ENCODE peak calls at places on chromosomes 1 and 21, in four cellular contexts. S, V, D and G are unnamed samples.

GRCh38 chr1:218587890-218588289 is 242.8 kb downstream of the TGFB2 start:
- DNase-seq in S (no peak), V (no peak), D (no peak), G (no peak)

GRCh38 chr21:41897047-41897669 is 18.0 kb upstream of the PRDM15 start:
- DNase-seq in S (no peak), V (no peak), D (no peak), G (no peak)

GRCh38 chr21:25329227-25329626 is 278.1 kb downstream of the MRPL39 start:
- DNase-seq in S (no peak), V (no peak), D (peak; percentile 67), G (no peak)

GRCh38 chr1:60133848-60134247 is 60.3 kb upstream of the C1orf87 start:
- DNase-seq in S (no peak), V (no peak), D (peak; percentile 49), G (no peak)

GRCh38 chr1:181111559-181111958 is 23.1 kb downstream of the IER5 start:
- DNase-seq in S (no peak), V (no peak), D (no peak), G (peak; percentile 40)

GRCh38 chr1:24250791-24251190 is 63.7 kb upstream of the IFNLR1 start:
- DNase-seq in S (no peak), V (no peak), D (no peak), G (no peak)

GRCh38 chr1:178278135-178278534 is 184.2 kb downstream of the RASAL2 start:
- DNase-seq in S (no peak), V (no peak), D (no peak), G (peak; percentile 79)

GRCh38 chr1:62307516-62308492 is 11.4 kb downstream of the KANK4 start:
- DNase-seq in S (no peak), V (no peak), D (no peak), G (peak; percentile 71)

GRCh38 chr21:22885614-22886013 is 1887.4 kb downstream of the NCAM2 start:
- DNase-seq in S (no peak), V (no peak), D (no peak), G (no peak)

GRCh38 chr1:13469343-13469742 is 44.5 kb downstream of the LRRC38 start:
- DNase-seq in S (no peak), V (no peak), D (no peak), G (no peak)

GRCh38 chr21:35696644-35697043 is 363.7 kb downstream of the SETD4 start:
- DNase-seq in S (no peak), V (no peak), D (no peak), G (no peak)

GRCh38 chr1:206538086-206538781 is 30.9 kb downstream of the RASSF5 start:
- DNase-seq in S (no peak), V (no peak), D (no peak), G (no peak)

GRCh38 chr1:99348375-99349132 is 84.3 kb downstream of the PLPPR4 start:
- DNase-seq in S (no peak), V (no peak), D (no peak), G (no peak)

GRCh38 chr1:241068359-241068758 is 288.6 kb downstream of the RGS7 start:
- DNase-seq in S (no peak), V (no peak), D (no peak), G (no peak)

GRCh38 chr21:34345091-34345871 is 18.5 kb upstream of the KCNE2 start:
- DNase-seq in S (peak; percentile 36), V (no peak), D (no peak), G (no peak)

GRCh38 chr1:241990040-241990439 is 8.9 kb downstream of the MAP1LC3C start:
- DNase-seq in S (peak; percentile 69), V (no peak), D (peak; percentile 93), G (peak; percentile 57)

GRCh38 chr1:47650205-47650604 is 212.4 kb downstream of the FOXD2 start:
- DNase-seq in S (no peak), V (no peak), D (peak; percentile 18), G (peak; percentile 97)

GRCh38 chr1:62953643-62954042 is 169.7 kb downstream of the ATG4C start:
- DNase-seq in S (no peak), V (no peak), D (no peak), G (no peak)

GRCh38 chr1:186008920-186009737 is 274.9 kb downstream of the HMCN1 start:
- DNase-seq in S (no peak), V (no peak), D (no peak), G (peak; percentile 20)

GRCh38 chr1:26781206-26781825 is 6.4 kb upstream of the PIGV start:
- DNase-seq in S (no peak), V (no peak), D (no peak), G (no peak)

GRCh38 chr1:44924835-44925464 is 61.4 kb downstream of the EIF2B3 start:
- DNase-seq in S (no peak), V (no peak), D (no peak), G (peak; percentile 70)

GRCh38 chr21:32753818-32754610 is 17.5 kb downstream of the PAXBP1 start:
- DNase-seq in S (no peak), V (no peak), D (no peak), G (peak; percentile 16)

GRCh38 chr1:171434717-171435346 is 50.5 kb upstream of the PRRC2C start:
- DNase-seq in S (no peak), V (no peak), D (peak; percentile 16), G (peak; percentile 69)

GRCh38 chr1:167057297-167057688 is 32.9 kb downstream of the GPA33 start:
- DNase-seq in S (no peak), V (no peak), D (no peak), G (peak; percentile 42)

GRCh38 chr1:169201084-169201619 is 94.7 kb downstream of the ATP1B1 start:
- DNase-seq in S (no peak), V (no peak), D (no peak), G (peak; percentile 58)

GRCh38 chr1:216325946-216326345 is 97.3 kb downstream of the USH2A start:
- DNase-seq in S (no peak), V (no peak), D (no peak), G (peak; percentile 51)

GRCh38 chr1:6508876-6509602 is 17.6 kb upstream of the PLEKHG5 start:
- DNase-seq in S (no peak), V (no peak), D (no peak), G (no peak)

GRCh38 chr21:35243171-35243570 is 194.1 kb upstream of the RUNX1 start:
- DNase-seq in S (no peak), V (no peak), D (no peak), G (no peak)

GRCh38 chr1:183822081-183822611 is 17.2 kb downstream of the RGL1 start:
- DNase-seq in S (peak; percentile 55), V (no peak), D (peak; percentile 66), G (no peak)

GRCh38 chr1:5502310-5503194 is 489.7 kb downstream of the NPHP4 start:
- DNase-seq in S (no peak), V (no peak), D (no peak), G (no peak)

GRCh38 chr1:1630965-1631792 is 794 bp upstream of the MMP23B start:
- DNase-seq in S (peak; percentile 77), V (no peak), D (no peak), G (no peak)

GRCh38 chr1:198491028-198491427 is 49.5 kb downstream of the ATP6V1G3 start:
- DNase-seq in S (no peak), V (no peak), D (no peak), G (no peak)

GRCh38 chr1:48524892-48525467 is 53.0 kb upstream of the SPATA6 start:
- DNase-seq in S (no peak), V (no peak), D (no peak), G (no peak)

GRCh38 chr1:169312084-169312954 is 55.3 kb downstream of the NME7 start:
- DNase-seq in S (no peak), V (no peak), D (peak; percentile 52), G (peak; percentile 96)

GRCh38 chr21:43297989-43298388 is 128.9 kb downstream of the SIK1 start:
- DNase-seq in S (no peak), V (no peak), D (no peak), G (no peak)

GRCh38 chr1:9784508-9785133 is 39.1 kb downstream of the CLSTN1 start:
- DNase-seq in S (peak; percentile 33), V (no peak), D (no peak), G (peak; percentile 52)

GRCh38 chr1:151508721-151509292 is 2.4 kb upstream of the CGN start:
- DNase-seq in S (no peak), V (no peak), D (no peak), G (no peak)